ENCODE peak calls at places on chromosomes 13 and 19, in eight cellular contexts. M, Q, E, Y, I, S, D and C are unnamed samples.

GRCh38 chr19:45629704-45630103 is 9.5 kb downstream of the EML2 start:
- DNase-seq in M (no peak), Q (no peak), E (no peak), Y (no peak), I (no peak), S (no peak), D (no peak), C (no peak)

GRCh38 chr13:95784161-95784880 is 107.4 kb downstream of the DNAJC3 start:
- DNase-seq in M (no peak), Q (peak), E (no peak), Y (peak), I (peak), S (peak), D (no peak), C (peak)

GRCh38 chr19:31438401-31439269 is 89.4 kb upstream of the TSHZ3 start:
- DNase-seq in M (no peak), Q (no peak), E (no peak), Y (no peak), I (no peak), S (no peak), D (no peak), C (no peak)

GRCh38 chr19:38658462-38659306 is 11.2 kb downstream of the ACTN4 start:
- DNase-seq in M (no peak), Q (peak), E (no peak), Y (peak), I (peak), S (peak), D (no peak), C (peak)

GRCh38 chr13:81406639-81407292 is 1065.8 kb upstream of the SPRY2 start:
- DNase-seq in M (no peak), Q (no peak), E (no peak), Y (no peak), I (no peak), S (no peak), D (no peak), C (peak)

GRCh38 chr19:10797541-10798256 is 38.3 kb downstream of the TMED1 start:
- DNase-seq in M (no peak), Q (no peak), E (peak), Y (no peak), I (no peak), S (no peak), D (peak), C (no peak)

GRCh38 chr19:29561601-29562000 is 35.8 kb downstream of the VSTM2B start:
- DNase-seq in M (no peak), Q (no peak), E (no peak), Y (no peak), I (no peak), S (no peak), D (no peak), C (no peak)

GRCh38 chr19:14648506-14648905 is 26.1 kb downstream of the ADGRE3 start:
- DNase-seq in M (no peak), Q (no peak), E (no peak), Y (no peak), I (no peak), S (no peak), D (no peak), C (no peak)

GRCh38 chr19:16025108-16026101 is 50.9 kb upstream of the TPM4 start:
- DNase-seq in M (no peak), Q (peak), E (no peak), Y (peak), I (peak), S (peak), D (no peak), C (peak)

GRCh38 chr13:81048026-81048461 is 707.1 kb upstream of the SPRY2 start:
- DNase-seq in M (peak), Q (no peak), E (no peak), Y (no peak), I (no peak), S (peak), D (no peak), C (no peak)

GRCh38 chr13:99151516-99151915 is 49.1 kb upstream of the UBAC2 start:
- DNase-seq in M (no peak), Q (peak), E (no peak), Y (peak), I (peak), S (peak), D (no peak), C (peak)

GRCh38 chr19:56150358-56150757 is 9.3 kb downstream of the ZNF444 start:
- DNase-seq in M (no peak), Q (no peak), E (no peak), Y (no peak), I (no peak), S (no peak), D (no peak), C (no peak)

GRCh38 chr19:18807861-18808331 is 16.8 kb upstream of the COMP start:
- DNase-seq in M (no peak), Q (no peak), E (no peak), Y (peak), I (no peak), S (no peak), D (no peak), C (no peak)